ENCODE peak calls at places on chromosomes 6 and 20, in five cellular contexts. One of them, this sample, is unnamed. For H3K36me3, the result is how much of the 10 kb centered on the place peaks cover.

GRCh38 chr6:145669627-145670034 is 65.7 kb downstream of the EPM2A start:
- DNase-seq in heart right ventricle: no peak
- DNase-seq in neuronal stem cell: no peak
- DNase-seq in brain microvascular endothelial cell: peak
- DNase-seq in lower lobe of right lung: no peak
- DNase-seq in this sample: peak

GRCh38 chr20:59565768-59566461 is 38.4 kb upstream of the PHACTR3 start:
- DNase-seq in neuronal stem cell: no peak
- DNase-seq in heart right ventricle: no peak
- DNase-seq in lower lobe of right lung: no peak
- DNase-seq in brain microvascular endothelial cell: no peak
- DNase-seq in this sample: peak

GRCh38 chr20:6768228-6769185 is 1.0 kb downstream of the BMP2 start:
- DNase-seq in neuronal stem cell: peak
- DNase-seq in lower lobe of right lung: peak
- DNase-seq in brain microvascular endothelial cell: peak
- DNase-seq in heart right ventricle: peak
- DNase-seq in this sample: peak

GRCh38 chr6:114430534-114431124 is 87.8 kb upstream of the HS3ST5 start:
- DNase-seq in neuronal stem cell: peak
- DNase-seq in brain microvascular endothelial cell: no peak
- DNase-seq in lower lobe of right lung: no peak
- DNase-seq in heart right ventricle: no peak
- DNase-seq in this sample: no peak

GRCh38 chr20:51160821-51161220 is 137.9 kb upstream of the KCNG1 start:
- DNase-seq in heart right ventricle: no peak
- DNase-seq in brain microvascular endothelial cell: no peak
- DNase-seq in neuronal stem cell: no peak
- DNase-seq in lower lobe of right lung: no peak
- DNase-seq in this sample: no peak

GRCh38 chr6:45822269-45822812 is 193.3 kb downstream of the CLIC5 start:
- DNase-seq in lower lobe of right lung: no peak
- DNase-seq in brain microvascular endothelial cell: no peak
- DNase-seq in heart right ventricle: no peak
- DNase-seq in neuronal stem cell: no peak
- DNase-seq in this sample: no peak

GRCh38 chr6:159254186-159254585 is 85.0 kb downstream of the FNDC1 start:
- DNase-seq in neuronal stem cell: no peak
- DNase-seq in brain microvascular endothelial cell: no peak
- DNase-seq in heart right ventricle: no peak
- DNase-seq in lower lobe of right lung: no peak
- DNase-seq in this sample: no peak

GRCh38 chr6:37072526-37072925 is 67.1 kb downstream of the FGD2 start:
- DNase-seq in brain microvascular endothelial cell: no peak
- DNase-seq in heart right ventricle: no peak
- DNase-seq in neuronal stem cell: no peak
- DNase-seq in lower lobe of right lung: no peak
- DNase-seq in this sample: no peak

GRCh38 chr6:36171573-36171972 is 25.0 kb upstream of the BRPF3 start:
- DNase-seq in neuronal stem cell: no peak
- DNase-seq in heart right ventricle: no peak
- DNase-seq in lower lobe of right lung: no peak
- DNase-seq in brain microvascular endothelial cell: no peak
- DNase-seq in this sample: no peak

GRCh38 chr6:125149256-125150144 is 4.1 kb upstream of the TPD52L1 start:
- DNase-seq in brain microvascular endothelial cell: peak
- DNase-seq in lower lobe of right lung: no peak
- DNase-seq in neuronal stem cell: no peak
- DNase-seq in heart right ventricle: no peak
- DNase-seq in this sample: peak

GRCh38 chr6:54419885-54420284 is 111.6 kb downstream of the TINAG start:
- DNase-seq in brain microvascular endothelial cell: peak
- DNase-seq in neuronal stem cell: no peak
- DNase-seq in heart right ventricle: no peak
- DNase-seq in lower lobe of right lung: no peak
- DNase-seq in this sample: peak

GRCh38 chr6:143863754-143864153 is 520 bp upstream of the ZC2HC1B start:
- DNase-seq in neuronal stem cell: no peak
- DNase-seq in heart right ventricle: no peak
- DNase-seq in lower lobe of right lung: no peak
- DNase-seq in brain microvascular endothelial cell: no peak
- DNase-seq in this sample: no peak

GRCh38 chr6:26327450-26328264 is 37.3 kb upstream of the BTN3A2 start:
- DNase-seq in brain microvascular endothelial cell: peak
- DNase-seq in neuronal stem cell: no peak
- DNase-seq in lower lobe of right lung: no peak
- DNase-seq in heart right ventricle: no peak
- DNase-seq in this sample: no peak

GRCh38 chr6:111757342-111757741 is 115.9 kb downstream of the FYN start:
- DNase-seq in lower lobe of right lung: no peak
- DNase-seq in neuronal stem cell: no peak
- DNase-seq in brain microvascular endothelial cell: peak
- DNase-seq in heart right ventricle: no peak
- DNase-seq in this sample: no peak

GRCh38 chr6:52620055-52620905 is 43.4 kb upstream of the TRAM2 start:
- DNase-seq in heart right ventricle: no peak
- DNase-seq in neuronal stem cell: no peak
- DNase-seq in brain microvascular endothelial cell: no peak
- DNase-seq in lower lobe of right lung: no peak
- DNase-seq in this sample: no peak

GRCh38 chr6:130696806-130697205 is 130.4 kb upstream of the SMLR1 start:
- DNase-seq in brain microvascular endothelial cell: peak
- DNase-seq in lower lobe of right lung: no peak
- DNase-seq in heart right ventricle: no peak
- DNase-seq in neuronal stem cell: no peak
- DNase-seq in this sample: no peak

GRCh38 chr20:41249371-41249770 is 68.2 kb downstream of the ZHX3 start:
- DNase-seq in lower lobe of right lung: no peak
- DNase-seq in brain microvascular endothelial cell: peak
- DNase-seq in neuronal stem cell: peak
- DNase-seq in heart right ventricle: peak
- DNase-seq in this sample: peak

GRCh38 chr6:169847773-169848380 is 96.5 kb downstream of the ERMARD start:
- DNase-seq in brain microvascular endothelial cell: no peak
- DNase-seq in lower lobe of right lung: no peak
- DNase-seq in neuronal stem cell: no peak
- DNase-seq in heart right ventricle: no peak
- DNase-seq in this sample: peak

GRCh38 chr20:49880177-49880576 is 35.2 kb downstream of the SPATA2 start:
- DNase-seq in heart right ventricle: no peak
- DNase-seq in lower lobe of right lung: no peak
- DNase-seq in brain microvascular endothelial cell: peak
- DNase-seq in neuronal stem cell: no peak
- DNase-seq in this sample: peak

GRCh38 chr6:5752282-5752681 is 254.4 kb downstream of the NRN1 start:
- DNase-seq in neuronal stem cell: peak
- DNase-seq in brain microvascular endothelial cell: peak
- DNase-seq in lower lobe of right lung: no peak
- DNase-seq in heart right ventricle: no peak
- DNase-seq in this sample: no peak

GRCh38 chr6:142476446-142476845 is 174.6 kb downstream of the ADGRG6 start:
- DNase-seq in lower lobe of right lung: no peak
- DNase-seq in neuronal stem cell: no peak
- DNase-seq in heart right ventricle: peak
- DNase-seq in brain microvascular endothelial cell: no peak
- DNase-seq in this sample: no peak
- H3K36me3 ChIP-seq in lower lobe of right lung: under half
- H3K36me3 ChIP-seq in neuronal stem cell: under half
- H3K36me3 ChIP-seq in heart right ventricle: under half
- H3K36me3 ChIP-seq in brain microvascular endothelial cell: under half
- H3K36me3 ChIP-seq in this sample: under half

DNA sequence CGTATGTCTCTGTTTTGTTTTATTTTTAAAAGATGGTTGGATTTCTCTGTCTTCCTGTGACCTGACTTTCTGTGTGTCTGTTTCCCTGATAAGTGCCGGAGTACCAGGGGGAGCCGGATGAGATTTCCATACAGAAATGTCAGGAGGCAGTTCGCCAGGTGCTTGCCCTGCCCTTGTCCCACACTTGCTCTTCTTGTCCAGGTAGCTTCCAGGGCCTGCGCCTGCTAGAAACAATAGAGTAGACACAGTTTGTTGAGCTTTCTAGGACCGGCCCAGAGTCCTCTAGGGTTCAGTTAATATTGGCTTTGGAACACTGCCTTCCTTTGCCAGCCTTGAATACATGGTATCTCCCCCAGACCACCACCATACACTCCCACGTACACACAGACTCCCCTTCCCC is 3.9 kb downstream of the ITPA start:
- DNase-seq in neuronal stem cell: no peak
- DNase-seq in heart right ventricle: no peak
- DNase-seq in lower lobe of right lung: no peak
- DNase-seq in brain microvascular endothelial cell: no peak
- DNase-seq in this sample: no peak
- H3K36me3 ChIP-seq in neuronal stem cell: under half
- H3K36me3 ChIP-seq in heart right ventricle: under half
- H3K36me3 ChIP-seq in lower lobe of right lung: under half
- H3K36me3 ChIP-seq in brain microvascular endothelial cell: under half
- H3K36me3 ChIP-seq in this sample: under half

GRCh38 chr6:31762878-31763616 is 591 bp downstream of the SAPCD1 start:
- DNase-seq in neuronal stem cell: no peak
- DNase-seq in heart right ventricle: no peak
- DNase-seq in lower lobe of right lung: no peak
- DNase-seq in brain microvascular endothelial cell: no peak
- DNase-seq in this sample: peak

GRCh38 chr6:31762356-31762755 is at the start of gene SAPCD1:
- DNase-seq in heart right ventricle: no peak
- DNase-seq in lower lobe of right lung: no peak
- DNase-seq in brain microvascular endothelial cell: no peak
- DNase-seq in neuronal stem cell: no peak
- DNase-seq in this sample: peak

GRCh38 chr6:31761343-31761742 is 1.1 kb upstream of the SAPCD1 start:
- DNase-seq in heart right ventricle: no peak
- DNase-seq in brain microvascular endothelial cell: no peak
- DNase-seq in neuronal stem cell: no peak
- DNase-seq in lower lobe of right lung: no peak
- DNase-seq in this sample: peak

GRCh38 chr6:31758281-31758680 is 4.2 kb upstream of the SAPCD1 start:
- DNase-seq in neuronal stem cell: no peak
- DNase-seq in heart right ventricle: no peak
- DNase-seq in lower lobe of right lung: no peak
- DNase-seq in brain microvascular endothelial cell: no peak
- DNase-seq in this sample: no peak

DNA sequence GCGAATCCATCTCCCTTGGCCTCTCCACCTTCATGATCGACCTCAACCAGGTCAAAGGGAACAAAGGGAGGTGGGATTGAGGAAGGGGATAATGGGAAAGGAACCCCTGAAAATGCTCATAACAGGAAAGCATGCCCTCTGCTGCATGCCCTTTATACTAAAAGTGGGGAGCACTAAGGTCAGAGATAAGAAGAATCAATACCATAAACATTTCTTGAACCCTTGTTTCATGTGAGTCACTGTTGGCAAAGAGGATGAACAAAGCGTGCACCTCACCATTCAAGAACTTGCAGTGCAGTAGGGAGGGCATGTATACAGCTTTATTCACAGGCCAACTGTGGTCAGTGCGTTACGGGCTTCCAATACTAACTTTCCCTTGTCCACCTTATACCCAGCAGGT is 1.7 kb upstream of the SAPCD1 start:
- DNase-seq in brain microvascular endothelial cell: no peak
- DNase-seq in lower lobe of right lung: no peak
- DNase-seq in neuronal stem cell: no peak
- DNase-seq in heart right ventricle: no peak
- DNase-seq in this sample: peak
- H3K36me3 ChIP-seq in brain microvascular endothelial cell: under half
- H3K36me3 ChIP-seq in lower lobe of right lung: under half
- H3K36me3 ChIP-seq in neuronal stem cell: under half
- H3K36me3 ChIP-seq in heart right ventricle: under half
- H3K36me3 ChIP-seq in this sample: under half

DNA sequence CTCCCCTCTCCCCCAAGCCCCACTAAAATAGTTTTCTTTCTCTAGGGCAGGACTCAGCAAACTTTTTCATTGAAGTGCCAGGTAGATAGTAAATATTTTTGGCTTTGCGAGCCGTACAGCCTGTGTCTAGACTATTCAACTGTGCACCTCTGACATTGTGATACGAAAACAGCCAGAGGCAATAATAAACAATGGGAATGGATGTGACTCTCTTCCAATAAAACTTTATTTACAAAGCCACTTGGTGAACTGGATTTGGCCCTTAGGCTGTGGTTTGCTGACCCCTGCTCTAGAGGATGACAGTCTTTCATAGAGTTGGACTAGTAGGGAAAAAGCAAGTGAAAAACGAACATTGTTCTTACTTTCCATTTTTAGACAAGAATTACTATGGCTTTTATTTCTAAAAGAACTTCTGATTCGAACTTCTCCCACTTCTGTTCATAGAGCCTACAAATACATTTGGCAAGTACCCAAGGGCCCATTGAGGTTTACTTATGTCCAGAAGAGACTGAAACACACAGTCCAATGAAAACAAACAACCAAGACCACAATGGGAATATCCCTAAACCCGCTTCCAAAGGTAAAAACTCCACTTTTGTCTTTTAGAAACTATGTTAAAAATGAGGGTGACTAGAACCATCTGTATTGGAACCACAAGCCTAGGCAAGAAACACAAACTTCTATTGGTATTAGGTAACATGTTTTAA is 46.4 kb upstream of the CDKAL1 start:
- DNase-seq in heart right ventricle: no peak
- DNase-seq in neuronal stem cell: no peak
- DNase-seq in lower lobe of right lung: no peak
- DNase-seq in brain microvascular endothelial cell: no peak
- DNase-seq in this sample: no peak
- H3K36me3 ChIP-seq in heart right ventricle: under half
- H3K36me3 ChIP-seq in neuronal stem cell: under half
- H3K36me3 ChIP-seq in lower lobe of right lung: under half
- H3K36me3 ChIP-seq in brain microvascular endothelial cell: under half
- H3K36me3 ChIP-seq in this sample: half or more

DNA sequence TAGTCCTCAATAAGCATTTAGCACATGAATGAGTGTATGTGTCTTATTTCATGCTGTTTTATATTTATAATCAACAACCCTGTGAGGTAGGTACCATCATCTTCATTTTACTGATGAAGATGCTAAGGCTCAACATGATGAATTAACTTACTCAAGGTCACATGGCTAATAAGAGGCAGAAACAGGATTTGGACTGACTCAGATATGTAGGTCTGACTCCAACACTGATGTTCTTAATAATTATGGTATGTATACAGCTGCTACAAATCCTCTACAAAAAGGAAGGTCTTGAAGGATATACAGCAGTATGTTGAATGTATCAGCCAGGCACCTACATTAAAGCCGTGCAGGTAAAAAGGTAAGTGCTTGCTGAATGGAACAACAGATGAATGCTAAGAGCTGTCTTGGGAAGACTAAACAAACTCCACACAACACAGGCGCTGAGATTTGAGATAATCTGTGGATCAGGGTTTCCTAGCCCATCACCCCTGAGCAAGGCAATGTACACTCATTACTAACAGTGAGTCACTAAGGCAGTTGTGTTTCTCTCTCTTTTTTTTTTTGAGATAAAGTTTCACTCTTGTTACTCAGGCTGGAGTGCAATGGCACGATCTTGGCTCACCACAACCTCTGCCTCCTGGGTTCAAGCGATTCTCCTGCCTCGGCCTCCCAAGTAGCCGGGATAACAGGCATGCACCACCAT is 31.9 kb downstream of the TTI1 start:
- DNase-seq in neuronal stem cell: no peak
- DNase-seq in lower lobe of right lung: no peak
- DNase-seq in heart right ventricle: no peak
- DNase-seq in brain microvascular endothelial cell: peak
- DNase-seq in this sample: peak
- H3K36me3 ChIP-seq in neuronal stem cell: under half
- H3K36me3 ChIP-seq in lower lobe of right lung: half or more
- H3K36me3 ChIP-seq in heart right ventricle: half or more
- H3K36me3 ChIP-seq in brain microvascular endothelial cell: under half
- H3K36me3 ChIP-seq in this sample: under half